ENCODE peak calls at places on chromosomes 5 and 9, in four cellular contexts. One of them, this sample, is unnamed.

GRCh38 chr9:127500399-127500798 is 49.1 kb downstream of the LRSAM1 start:
- DNase-seq in tibial nerve: no peak
- DNase-seq in EL: no peak
- DNase-seq in NCI-H1930: no peak
- DNase-seq in this sample: no peak

GRCh38 chr5:157801-158200 is 33.5 kb upstream of the LRRC14B start:
- DNase-seq in tibial nerve: no peak
- DNase-seq in EL: no peak
- DNase-seq in NCI-H1930: no peak
- DNase-seq in this sample: no peak

GRCh38 chr5:133907075-133907474 is 61.4 kb downstream of the C5orf15 start:
- DNase-seq in tibial nerve: no peak
- DNase-seq in EL: no peak
- DNase-seq in NCI-H1930: no peak
- DNase-seq in this sample: no peak

GRCh38 chr5:41763537-41763936 is 106.7 kb downstream of the OXCT1 start:
- DNase-seq in tibial nerve: no peak
- DNase-seq in EL: no peak
- DNase-seq in NCI-H1930: no peak
- DNase-seq in this sample: no peak

GRCh38 chr5:34715711-34716110 is 59.6 kb downstream of the RAI14 start:
- DNase-seq in tibial nerve: no peak
- DNase-seq in EL: peak
- DNase-seq in NCI-H1930: no peak
- DNase-seq in this sample: no peak

GRCh38 chr5:82334856-82335255 is 56.7 kb upstream of the RPS23 start:
- DNase-seq in tibial nerve: no peak
- DNase-seq in EL: peak
- DNase-seq in NCI-H1930: no peak
- DNase-seq in this sample: peak

GRCh38 chr5:172274951-172275753 is 8.4 kb downstream of the UBTD2 start:
- DNase-seq in tibial nerve: peak
- DNase-seq in EL: peak
- DNase-seq in NCI-H1930: no peak
- DNase-seq in this sample: no peak

GRCh38 chr5:41118177-41118576 is 47.0 kb upstream of the MROH2B start:
- DNase-seq in tibial nerve: no peak
- DNase-seq in EL: no peak
- DNase-seq in NCI-H1930: no peak
- DNase-seq in this sample: no peak

GRCh38 chr5:64869419-64869818 is 100.7 kb downstream of the CWC27 start:
- DNase-seq in tibial nerve: no peak
- DNase-seq in EL: peak
- DNase-seq in NCI-H1930: no peak
- DNase-seq in this sample: peak

GRCh38 chr9:122978586-122978985 is 37.8 kb downstream of the RABGAP1 start:
- DNase-seq in tibial nerve: no peak
- DNase-seq in EL: no peak
- DNase-seq in NCI-H1930: no peak
- DNase-seq in this sample: no peak

GRCh38 chr5:143219696-143220095 is 183.8 kb downstream of the NR3C1 start:
- DNase-seq in tibial nerve: no peak
- DNase-seq in EL: peak
- DNase-seq in NCI-H1930: no peak
- DNase-seq in this sample: no peak

GRCh38 chr9:96222132-96222531 is 79.8 kb downstream of the HSD17B3 start:
- DNase-seq in tibial nerve: no peak
- DNase-seq in EL: no peak
- DNase-seq in NCI-H1930: no peak
- DNase-seq in this sample: no peak

GRCh38 chr5:148653271-148653839 is 972 bp downstream of the HTR4 start:
- DNase-seq in tibial nerve: no peak
- DNase-seq in EL: no peak
- DNase-seq in NCI-H1930: no peak
- DNase-seq in this sample: no peak

This sample was measured in amniotic stem cell.